ENCODE peak calls at places on chromosomes 4 and X, in eight cellular contexts. R, L, I, A, V, B, S and Z are unnamed samples.

GRCh38 chrX:11665144-11666040 is at the start of gene ARHGAP6:
- DNase-seq in R (no peak), L (peak), I (peak), A (peak), V (peak), B (peak), S (peak), Z (peak)

GRCh38 chr4:175947117-175947722 is 118.4 kb upstream of the WDR17 start:
- DNase-seq in R (no peak), L (no peak), I (peak), A (no peak), V (no peak), B (no peak), S (no peak), Z (no peak)

GRCh38 chr4:41865306-41865980 is 69.8 kb upstream of the TMEM33 start:
- DNase-seq in R (no peak), L (no peak), I (no peak), A (no peak), V (no peak), B (peak), S (no peak), Z (no peak)

GRCh38 chrX:120752431-120753128 is 122.7 kb upstream of the C1GALT1C1 start:
- DNase-seq in R (no peak), L (no peak), I (no peak), A (no peak), V (no peak), B (no peak), S (no peak), Z (no peak)

GRCh38 chr4:2417196-2417764 is 1.2 kb downstream of the ZFYVE28 start:
- DNase-seq in R (no peak), L (peak), I (no peak), A (no peak), V (peak), B (no peak), S (no peak), Z (no peak)

GRCh38 chr4:186304816-186305520 is 39.0 kb downstream of the F11 start:
- DNase-seq in R (no peak), L (no peak), I (no peak), A (no peak), V (no peak), B (no peak), S (no peak), Z (no peak)

GRCh38 chr4:68734095-68734494 is 63.6 kb upstream of the UGT2B15 start:
- DNase-seq in R (no peak), L (no peak), I (no peak), A (no peak), V (no peak), B (no peak), S (no peak), Z (no peak)

GRCh38 chrX:100673397-100673953 is 29.5 kb downstream of the SRPX2 start:
- DNase-seq in R (no peak), L (no peak), I (peak), A (no peak), V (no peak), B (no peak), S (no peak), Z (no peak)

GRCh38 chrX:77694491-77694890 is 91.5 kb downstream of the ATRX start:
- DNase-seq in R (no peak), L (no peak), I (no peak), A (no peak), V (no peak), B (no peak), S (no peak), Z (no peak)

GRCh38 chr4:157674699-157675098 is 454.2 kb downstream of the GRIA2 start:
- DNase-seq in R (no peak), L (no peak), I (no peak), A (no peak), V (no peak), B (no peak), S (no peak), Z (no peak)

GRCh38 chr4:5735463-5735862 is 24.5 kb downstream of the EVC start:
- DNase-seq in R (no peak), L (no peak), I (no peak), A (no peak), V (no peak), B (no peak), S (no peak), Z (no peak)

GRCh38 chr4:4326136-4326535 is 36.1 kb downstream of the ZBTB49 start:
- DNase-seq in R (no peak), L (no peak), I (no peak), A (no peak), V (no peak), B (no peak), S (peak), Z (no peak)

GRCh38 chr4:109977854-109978501 is 65.3 kb downstream of the EGF start:
- DNase-seq in R (no peak), L (no peak), I (peak), A (no peak), V (no peak), B (no peak), S (no peak), Z (no peak)

GRCh38 chr4:107854326-107855030 is 29.7 kb downstream of the SGMS2 start:
- DNase-seq in R (no peak), L (no peak), I (no peak), A (peak), V (no peak), B (no peak), S (no peak), Z (no peak)

GRCh38 chrX:129843209-129843458 is 552 bp downstream of the ZDHHC9 start:
- DNase-seq in R (no peak), L (no peak), I (no peak), A (no peak), V (no peak), B (peak), S (no peak), Z (no peak)

GRCh38 chr4:140373328-140374129 is at the start of gene SCOC:
- DNase-seq in R (peak), L (peak), I (peak), A (peak), V (peak), B (peak), S (peak), Z (peak)

GRCh38 chr4:142845293-142846070 is 619 bp downstream of the INPP4B start:
- DNase-seq in R (no peak), L (peak), I (no peak), A (peak), V (peak), B (peak), S (no peak), Z (no peak)

GRCh38 chrX:134806707-134807038 is 148.4 kb upstream of the PLAC1 start:
- DNase-seq in R (no peak), L (no peak), I (no peak), A (no peak), V (no peak), B (no peak), S (no peak), Z (no peak)

GRCh38 chr4:173424899-173425805 is 26.2 kb upstream of the SCRG1 start:
- DNase-seq in R (no peak), L (no peak), I (peak), A (no peak), V (no peak), B (no peak), S (no peak), Z (no peak)

GRCh38 chrX:40299028-40299479 is 201.3 kb upstream of the BCOR start:
- DNase-seq in R (no peak), L (peak), I (no peak), A (peak), V (no peak), B (peak), S (no peak), Z (no peak)

GRCh38 chr4:182219400-182219799 is 23.8 kb upstream of the TENM3 start:
- DNase-seq in R (no peak), L (no peak), I (peak), A (no peak), V (no peak), B (no peak), S (no peak), Z (no peak)

GRCh38 chr4:177484613-177485021 is 42.4 kb upstream of the AGA start:
- DNase-seq in R (no peak), L (no peak), I (peak), A (no peak), V (no peak), B (no peak), S (no peak), Z (peak)

GRCh38 chr4:119084503-119084902 is 51.1 kb upstream of the MYOZ2 start:
- DNase-seq in R (no peak), L (no peak), I (no peak), A (no peak), V (no peak), B (no peak), S (no peak), Z (no peak)

GRCh38 chr4:119081943-119082342 is 53.7 kb upstream of the MYOZ2 start:
- DNase-seq in R (no peak), L (no peak), I (no peak), A (no peak), V (peak), B (no peak), S (no peak), Z (no peak)

GRCh38 chr4:119082661-119083060 is 53.0 kb upstream of the MYOZ2 start:
- DNase-seq in R (no peak), L (no peak), I (no peak), A (no peak), V (no peak), B (no peak), S (no peak), Z (no peak)

GRCh38 chr4:119087656-119088055 is 48.0 kb upstream of the MYOZ2 start:
- DNase-seq in R (no peak), L (no peak), I (no peak), A (no peak), V (no peak), B (no peak), S (no peak), Z (no peak)

GRCh38 chr4:119087121-119087520 is 48.5 kb upstream of the MYOZ2 start:
- DNase-seq in R (no peak), L (no peak), I (no peak), A (no peak), V (no peak), B (no peak), S (no peak), Z (no peak)
- TF ChIP-seq CTCF in R (peak), L (no peak), I (peak), A (peak), V (peak), B (no peak), S (peak), Z (peak)

GRCh38 chrX:26851981-26852380 is 611.2 kb downstream of the PPP4R3C start:
- DNase-seq in R (no peak), L (no peak), I (peak), A (no peak), V (no peak), B (no peak), S (no peak), Z (no peak)
- TF ChIP-seq CTCF in R (no peak), L (no peak), I (peak), A (no peak), V (no peak), B (peak), S (no peak), Z (peak)

DNA sequence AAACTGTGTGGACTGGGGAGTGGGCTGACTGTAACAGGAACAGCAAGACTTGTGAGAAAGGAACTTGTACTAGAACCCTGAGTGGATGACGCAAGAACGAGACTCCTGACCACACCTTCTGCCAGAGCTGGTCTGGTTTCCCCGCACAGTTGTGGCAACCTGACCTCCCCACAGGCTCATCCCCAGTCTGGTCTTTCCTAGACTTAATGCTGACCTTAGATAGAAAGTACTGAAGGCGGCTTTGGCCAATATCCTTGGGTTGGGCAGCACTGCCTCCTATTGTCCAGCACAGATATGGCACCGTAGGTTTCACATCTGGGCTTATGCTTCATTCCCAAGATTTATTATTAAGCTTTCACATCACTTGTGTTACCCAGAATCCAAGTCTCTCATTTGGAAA is 137.8 kb upstream of the FRG1 start:
- DNase-seq in R (no peak), L (peak), I (no peak), A (no peak), V (no peak), B (peak), S (no peak), Z (no peak)
- TF ChIP-seq CTCF in R (no peak), L (no peak), I (no peak), A (no peak), V (no peak), B (peak), S (no peak), Z (no peak)

GRCh38 chr4:13656569-13656988 is 29.1 kb upstream of the BOD1L1 start:
- DNase-seq in R (peak), L (peak), I (peak), A (peak), V (peak), B (peak), S (peak), Z (peak)
- TF ChIP-seq CTCF in R (peak), L (peak), I (peak), A (peak), V (peak), B (peak), S (peak), Z (peak)

GRCh38 chr4:117417856-117418255 is 332.5 kb upstream of the TRAM1L1 start:
- DNase-seq in R (no peak), L (no peak), I (no peak), A (no peak), V (no peak), B (no peak), S (no peak), Z (no peak)
- TF ChIP-seq CTCF in R (no peak), L (no peak), I (no peak), A (no peak), V (no peak), B (no peak), S (no peak), Z (no peak)

DNA sequence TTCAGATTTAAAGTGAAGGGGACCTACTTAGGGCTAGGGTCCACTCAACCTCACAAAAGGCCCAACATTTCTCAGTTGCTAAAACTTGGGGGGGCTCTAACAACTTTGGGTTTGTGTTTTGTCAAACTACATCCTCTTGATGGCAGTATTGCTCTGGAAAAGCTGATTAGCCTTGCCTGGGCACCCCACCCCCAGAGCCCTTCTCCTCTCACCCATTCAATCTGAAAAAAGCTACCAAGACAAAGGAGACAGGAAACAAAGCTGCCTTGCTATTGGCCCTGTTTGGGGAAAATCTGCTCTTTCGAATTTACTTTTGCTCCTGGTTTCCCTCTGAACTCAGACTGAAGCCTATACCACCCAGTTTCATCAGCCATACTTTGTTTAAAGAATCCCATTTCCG is 195.2 kb upstream of the STK26 start:
- DNase-seq in R (no peak), L (peak), I (peak), A (no peak), V (no peak), B (peak), S (no peak), Z (no peak)
- TF ChIP-seq CTCF in R (no peak), L (no peak), I (peak), A (no peak), V (no peak), B (peak), S (no peak), Z (peak)

DNA sequence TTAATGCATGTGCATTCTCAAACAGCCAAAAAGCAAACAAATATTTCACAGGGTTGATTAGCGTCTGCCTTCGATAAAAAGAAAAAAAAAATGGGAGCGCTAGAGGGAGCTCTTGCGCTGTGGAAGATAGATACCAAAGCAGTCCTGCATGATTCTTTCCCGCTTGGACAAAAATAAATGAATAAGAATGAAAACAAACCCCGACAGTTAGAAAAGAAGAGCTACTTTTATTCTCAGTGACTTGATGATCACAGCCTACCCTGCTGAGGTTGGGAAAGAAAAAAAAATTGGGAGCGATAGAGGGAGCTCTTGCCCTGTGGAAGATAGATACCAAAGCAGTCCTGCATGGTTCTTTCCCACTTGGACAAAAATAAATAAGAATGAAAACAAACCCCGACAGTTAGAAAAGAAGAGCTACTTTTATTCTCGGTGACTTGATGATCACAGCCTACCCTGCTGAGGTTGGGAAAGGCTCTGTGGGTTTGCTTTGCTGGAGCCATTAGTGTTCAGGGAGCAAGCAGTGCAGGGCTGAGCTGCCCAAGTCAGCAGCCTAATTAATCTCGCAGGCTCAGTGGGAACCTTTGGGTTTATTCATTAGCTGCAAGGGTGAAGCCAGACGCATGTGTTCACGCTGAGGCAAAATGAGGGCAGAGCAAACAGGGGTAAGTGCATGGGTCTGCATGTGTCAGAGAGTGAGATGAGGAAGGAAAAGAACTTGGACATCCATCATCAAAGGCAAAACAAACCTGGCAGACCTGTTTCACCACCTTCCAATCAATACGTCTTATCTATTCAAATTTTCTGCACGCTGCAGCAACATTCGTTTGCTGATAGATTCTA is 249.3 kb upstream of the PRKX start:
- DNase-seq in R (no peak), L (peak), I (peak), A (no peak), V (no peak), B (peak), S (no peak), Z (no peak)
- TF ChIP-seq CTCF in R (peak), L (peak), I (peak), A (no peak), V (peak), B (peak), S (peak), Z (peak)

DNA sequence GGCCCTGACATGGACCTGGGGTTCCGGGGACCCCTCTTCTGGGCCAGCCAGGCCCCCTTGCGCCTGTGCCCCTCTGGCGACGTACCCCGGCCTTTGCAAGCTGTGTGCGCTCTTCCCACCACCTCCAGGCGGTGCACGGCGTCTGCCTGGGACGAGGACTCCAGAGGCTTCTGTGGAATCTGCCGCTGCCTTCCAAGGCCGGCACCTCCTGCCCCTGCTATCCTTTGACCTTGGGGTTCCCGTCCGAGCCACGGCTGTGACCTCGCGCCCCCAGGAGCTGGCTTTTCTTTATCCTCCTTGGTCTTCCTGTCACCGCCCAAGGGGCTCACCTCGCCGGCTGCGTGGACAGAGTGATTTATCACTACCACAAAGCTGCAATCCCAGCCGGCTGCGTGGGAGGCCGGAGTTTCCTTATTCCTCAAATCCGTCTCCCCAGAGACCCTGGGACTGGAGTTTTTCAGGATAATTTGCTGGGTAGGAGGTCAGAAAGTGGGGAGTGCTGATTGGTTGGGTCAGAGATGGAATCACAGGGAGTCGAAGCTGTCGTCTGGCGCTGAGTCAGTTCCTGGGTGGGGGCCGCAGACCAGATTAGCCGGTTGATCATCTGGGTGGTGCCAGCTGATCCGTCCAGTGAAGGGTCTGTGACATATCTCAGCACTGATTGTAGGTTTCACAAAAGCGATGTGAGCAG is 19.9 kb upstream of the PLCXD1 start:
- DNase-seq in R (no peak), L (no peak), I (peak), A (no peak), V (peak), B (peak), S (peak), Z (no peak)
- TF ChIP-seq CTCF in R (no peak), L (no peak), I (peak), A (no peak), V (no peak), B (no peak), S (no peak), Z (no peak)